ENCODE peak calls at places on chromosomes 2 and 18, in five cellular contexts. E is cardiac fibroblast, P is adrenal gland, N is fibroblast of the aortic adventitia, X is fibroblast of lung. V is an unnamed sample.

GRCh38 chr18:56068030-56068671 is 480.2 kb upstream of the TCF4 start:
- DNase-seq in E (peak), P (no peak), N (peak), X (peak), V (peak)

GRCh38 chr2:45675130-45675812 is 23.8 kb downstream of the PRKCE start:
- DNase-seq in E (peak), P (peak), N (peak), X (no peak), V (no peak)

GRCh38 chr2:48946444-48947048 is 191.0 kb upstream of the LHCGR start:
- DNase-seq in E (peak), P (peak), N (peak), X (peak), V (peak)

GRCh38 chr2:60819155-60819862 is 62.1 kb upstream of the REL start:
- DNase-seq in E (no peak), P (peak), N (no peak), X (no peak), V (no peak)

GRCh38 chr18:78168526-78168925 is 811.1 kb upstream of the SALL3 start:
- DNase-seq in E (no peak), P (no peak), N (no peak), X (no peak), V (no peak)

GRCh38 chr18:36309436-36310391 is 12.2 kb downstream of the FHOD3 start:
- DNase-seq in E (peak), P (peak), N (peak), X (peak), V (peak)

GRCh38 chr2:166892397-166892796 is 4.1 kb downstream of the XIRP2 start:
- DNase-seq in E (no peak), P (no peak), N (no peak), X (no peak), V (no peak)

GRCh38 chr2:10954856-10955818 is 43.4 kb downstream of the KCNF1 start:
- DNase-seq in E (no peak), P (no peak), N (no peak), X (no peak), V (no peak)

GRCh38 chr2:226559536-226559935 is 240.1 kb downstream of the IRS1 start:
- DNase-seq in E (no peak), P (no peak), N (no peak), X (no peak), V (no peak)

GRCh38 chr2:47499621-47500309 is 96.8 kb downstream of the MSH2 start:
- DNase-seq in E (no peak), P (no peak), N (no peak), X (no peak), V (no peak)

GRCh38 chr2:162114291-162114690 is 37.8 kb downstream of the GCG start:
- DNase-seq in E (peak), P (no peak), N (peak), X (no peak), V (no peak)

GRCh38 chr2:9896216-9896615 is 52.9 kb downstream of the TAF1B start:
- DNase-seq in E (no peak), P (no peak), N (no peak), X (no peak), V (no peak)

GRCh38 chr2:164558450-164558849 is 62.8 kb downstream of the GRB14 start:
- DNase-seq in E (no peak), P (no peak), N (no peak), X (no peak), V (no peak)

GRCh38 chr2:20537423-20538307 is 90.8 kb downstream of the RHOB start:
- DNase-seq in E (no peak), P (no peak), N (no peak), X (no peak), V (no peak)

GRCh38 chr18:76548541-76548940 is 53.5 kb upstream of the ZNF516 start:
- DNase-seq in E (no peak), P (no peak), N (no peak), X (no peak), V (no peak)

GRCh38 chr2:60964651-60965513 is 52.6 kb upstream of the PEX13 start:
- DNase-seq in E (no peak), P (no peak), N (no peak), X (no peak), V (no peak)

GRCh38 chr2:36277146-36277808 is 78.3 kb upstream of the CRIM1 start:
- DNase-seq in E (peak), P (no peak), N (peak), X (peak), V (peak)

GRCh38 chr2:228681426-228681825 is 499.9 kb upstream of the SPHKAP start:
- DNase-seq in E (peak), P (peak), N (peak), X (peak), V (peak)

GRCh38 chr2:54206596-54206995 is 49.4 kb downstream of the TSPYL6 start:
- DNase-seq in E (peak), P (no peak), N (peak), X (peak), V (peak)

GRCh38 chr2:42769583-42770287 is 5.8 kb upstream of the OXER1 start:
- DNase-seq in E (no peak), P (no peak), N (no peak), X (no peak), V (no peak)

GRCh38 chr2:73717251-73717606 is 19.9 kb downstream of the TPRKB start:
- DNase-seq in E (no peak), P (no peak), N (no peak), X (no peak), V (no peak)

GRCh38 chr18:22284581-22285230 is 115.3 kb downstream of the GATA6 start:
- DNase-seq in E (no peak), P (no peak), N (no peak), X (no peak), V (no peak)

GRCh38 chr2:162403884-162404283 is 60.0 kb downstream of the GCA start:
- DNase-seq in E (peak), P (peak), N (peak), X (peak), V (no peak)

GRCh38 chr2:200479617-200480292 is 30.1 kb downstream of the KCTD18 start:
- DNase-seq in E (peak), P (no peak), N (peak), X (peak), V (peak)

GRCh38 chr2:75589344-75590105 is 28.8 kb upstream of the EVA1A start:
- DNase-seq in E (peak), P (no peak), N (peak), X (peak), V (peak)

GRCh38 chr2:65514555-65515195 is 82.3 kb upstream of the SPRED2 start:
- DNase-seq in E (no peak), P (no peak), N (peak), X (no peak), V (peak)

GRCh38 chr2:137693521-137693920 is 270.8 kb upstream of the HNMT start:
- DNase-seq in E (no peak), P (no peak), N (no peak), X (no peak), V (no peak)

GRCh38 chr18:46536215-46536874 is 120.7 kb downstream of the LOXHD1 start:
- DNase-seq in E (no peak), P (no peak), N (no peak), X (no peak), V (no peak)

GRCh38 chr2:20411361-20411894 is 35.4 kb upstream of the RHOB start:
- DNase-seq in E (peak), P (peak), N (peak), X (peak), V (peak)

GRCh38 chr2:173896755-173897154 is 68.4 kb downstream of the SP3 start:
- DNase-seq in E (no peak), P (no peak), N (no peak), X (no peak), V (no peak)

GRCh38 chr2:95374916-95375471 is 27.5 kb upstream of the FAHD2A start:
- DNase-seq in E (peak), P (no peak), N (no peak), X (peak), V (no peak)

GRCh38 chr2:208369091-208369490 is 37.5 kb upstream of the PTH2R start:
- DNase-seq in E (peak), P (no peak), N (peak), X (peak), V (peak)

GRCh38 chr2:217797170-217797569 is 205.6 kb downstream of the TNS1 start:
- DNase-seq in E (no peak), P (no peak), N (no peak), X (no peak), V (no peak)

GRCh38 chr2:200252661-200253067 is 53.8 kb upstream of the SPATS2L start:
- DNase-seq in E (peak), P (no peak), N (peak), X (peak), V (peak)

GRCh38 chr2:41900299-41900698 is 147.5 kb upstream of the PKDCC start:
- DNase-seq in E (no peak), P (no peak), N (peak), X (no peak), V (no peak)

GRCh38 chr18:950882-951539 is 46.3 kb downstream of the ADCYAP1 start:
- DNase-seq in E (no peak), P (no peak), N (no peak), X (no peak), V (peak)

GRCh38 chr18:64171576-64171975 is 22.7 kb upstream of the LINC00305 start:
- DNase-seq in E (no peak), P (no peak), N (no peak), X (no peak), V (no peak)

GRCh38 chr2:42788-43187 is 3.5 kb downstream of the FAM110C start:
- DNase-seq in E (no peak), P (no peak), N (no peak), X (no peak), V (no peak)

GRCh38 chr2:195984951-195985726 is 83.5 kb downstream of the DNAH7 start:
- DNase-seq in E (peak), P (no peak), N (peak), X (peak), V (no peak)

GRCh38 chr2:99861376-99861760 is 281.0 kb downstream of the AFF3 start:
- DNase-seq in E (no peak), P (no peak), N (peak), X (no peak), V (no peak)

GRCh38 chr2:108199726-108200125 is 40.0 kb upstream of the SULT1C3 start:
- DNase-seq in E (no peak), P (no peak), N (peak), X (no peak), V (no peak)

GRCh38 chr2:108195133-108195439 is 44.7 kb upstream of the SULT1C3 start:
- DNase-seq in E (no peak), P (no peak), N (no peak), X (no peak), V (no peak)

GRCh38 chr2:108189316-108189715 is 50.5 kb upstream of the SULT1C3 start:
- DNase-seq in E (no peak), P (no peak), N (no peak), X (no peak), V (peak)

GRCh38 chr2:108193251-108193650 is 46.5 kb upstream of the SULT1C3 start:
- DNase-seq in E (no peak), P (no peak), N (no peak), X (no peak), V (peak)

DNA sequence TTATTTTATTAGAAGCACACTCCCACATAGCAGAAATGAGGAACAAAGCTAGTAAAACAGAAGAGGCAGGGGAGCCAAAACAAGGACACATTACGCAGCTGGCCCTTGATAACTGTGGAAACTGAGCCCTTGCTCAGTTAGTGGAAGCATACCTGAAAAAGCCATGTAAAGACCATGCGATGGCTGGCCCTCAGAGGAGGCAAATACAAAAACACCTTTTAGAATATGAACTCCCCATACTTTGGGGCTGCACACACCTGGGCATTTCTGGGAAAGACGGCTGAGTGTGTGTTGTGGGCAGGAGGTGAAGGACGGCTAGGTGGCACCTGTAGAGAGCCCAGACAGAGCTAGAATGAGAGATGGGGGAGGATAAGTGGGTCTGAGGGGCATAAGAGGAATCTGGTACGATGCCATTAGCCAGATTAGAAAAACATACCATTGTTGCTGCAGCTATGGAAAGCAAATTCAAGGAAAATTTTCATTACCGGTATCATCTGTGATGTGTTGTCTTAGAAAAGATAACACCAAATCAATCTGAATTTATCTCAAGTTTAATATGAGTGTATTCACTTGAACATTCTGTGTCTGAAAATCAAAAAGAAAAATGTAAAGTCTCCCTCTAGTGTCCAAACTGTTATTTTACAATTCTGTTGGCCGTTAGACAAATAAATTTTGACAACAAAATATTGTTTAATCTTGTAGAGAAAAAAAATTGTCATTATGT is 45.2 kb upstream of the SULT1C3 start:
- DNase-seq in E (peak), P (no peak), N (peak), X (peak), V (no peak)
- TF ChIP-seq CTCF in E (peak), P (peak), N (peak), X (no peak), V (peak)

DNA sequence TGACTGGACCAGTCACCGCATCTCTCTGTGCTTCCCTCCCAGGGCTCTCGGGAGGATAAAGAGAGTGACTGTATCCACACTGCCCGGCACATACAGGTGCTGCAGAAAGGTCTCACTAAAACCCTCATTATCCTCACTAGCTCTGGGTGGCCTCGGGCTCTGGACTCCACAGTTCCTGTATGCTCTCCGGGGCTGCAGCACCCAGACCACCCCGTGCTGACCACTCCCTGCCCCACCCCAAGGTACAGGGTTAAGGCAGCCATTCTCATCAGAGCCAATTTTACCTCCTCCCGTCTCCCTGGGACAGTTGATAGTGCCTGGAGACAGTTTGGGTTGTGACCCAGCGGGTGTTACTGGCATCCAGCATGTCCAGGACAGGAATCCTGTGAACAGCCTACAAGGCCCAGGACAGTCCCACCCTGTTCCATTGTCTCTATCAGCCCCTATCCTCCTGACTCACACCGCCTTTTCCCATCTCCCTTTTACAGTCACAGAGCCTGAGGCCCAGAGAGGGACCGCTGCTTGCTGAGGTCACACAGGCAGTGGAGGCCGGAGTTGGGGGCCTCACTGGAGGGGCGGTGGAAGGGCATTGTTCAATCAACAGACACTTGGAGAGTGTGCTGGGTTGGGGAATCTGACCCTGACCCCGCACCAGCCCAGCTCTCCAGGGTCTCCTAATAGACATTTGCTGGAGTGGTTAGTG is 1.7 kb downstream of the ZAP70 start:
- DNase-seq in E (no peak), P (no peak), N (no peak), X (no peak), V (no peak)
- H3K4me3 ChIP-seq in E (no peak), P (no peak), N (no peak), X (no peak), V (no peak)

GRCh38 chr2:18426174-18426573 is 134.3 kb downstream of the RDH14 start:
- DNase-seq in E (no peak), P (no peak), N (no peak), X (no peak), V (no peak)

GRCh38 chr2:18428516-18428915 is 131.9 kb downstream of the RDH14 start:
- DNase-seq in E (no peak), P (no peak), N (no peak), X (no peak), V (no peak)

GRCh38 chr2:18423636-18424035 is 136.8 kb downstream of the RDH14 start:
- DNase-seq in E (no peak), P (no peak), N (no peak), X (peak), V (no peak)

GRCh38 chr2:18422416-18423165 is 137.9 kb downstream of the RDH14 start:
- DNase-seq in E (no peak), P (no peak), N (peak), X (peak), V (no peak)

GRCh38 chr2:18425186-18425585 is 135.3 kb downstream of the RDH14 start:
- DNase-seq in E (peak), P (no peak), N (peak), X (peak), V (no peak)
- TF ChIP-seq CTCF in E (no peak), P (no peak), N (peak), X (no peak), V (no peak)

GRCh38 chr2:38073211-38074005 is 2.5 kb downstream of the CYP1B1 start:
- DNase-seq in E (peak), P (no peak), N (peak), X (no peak), V (no peak)
- H3K4me3 ChIP-seq in E (peak), P (peak), N (peak), X (peak), V (peak)

GRCh38 chr18:70359071-70359470 is 70.2 kb downstream of the SOCS6 start:
- DNase-seq in E (no peak), P (no peak), N (no peak), X (no peak), V (no peak)
- TF ChIP-seq CTCF in E (no peak), P (no peak), N (no peak), X (no peak), V (no peak)

GRCh38 chr18:40566510-40566844 is 1388.6 kb upstream of the PIK3C3 start:
- DNase-seq in E (no peak), P (no peak), N (no peak), X (no peak), V (no peak)

GRCh38 chr18:40570615-40571014 is 1384.4 kb upstream of the PIK3C3 start:
- DNase-seq in E (no peak), P (no peak), N (no peak), X (no peak), V (no peak)

DNA sequence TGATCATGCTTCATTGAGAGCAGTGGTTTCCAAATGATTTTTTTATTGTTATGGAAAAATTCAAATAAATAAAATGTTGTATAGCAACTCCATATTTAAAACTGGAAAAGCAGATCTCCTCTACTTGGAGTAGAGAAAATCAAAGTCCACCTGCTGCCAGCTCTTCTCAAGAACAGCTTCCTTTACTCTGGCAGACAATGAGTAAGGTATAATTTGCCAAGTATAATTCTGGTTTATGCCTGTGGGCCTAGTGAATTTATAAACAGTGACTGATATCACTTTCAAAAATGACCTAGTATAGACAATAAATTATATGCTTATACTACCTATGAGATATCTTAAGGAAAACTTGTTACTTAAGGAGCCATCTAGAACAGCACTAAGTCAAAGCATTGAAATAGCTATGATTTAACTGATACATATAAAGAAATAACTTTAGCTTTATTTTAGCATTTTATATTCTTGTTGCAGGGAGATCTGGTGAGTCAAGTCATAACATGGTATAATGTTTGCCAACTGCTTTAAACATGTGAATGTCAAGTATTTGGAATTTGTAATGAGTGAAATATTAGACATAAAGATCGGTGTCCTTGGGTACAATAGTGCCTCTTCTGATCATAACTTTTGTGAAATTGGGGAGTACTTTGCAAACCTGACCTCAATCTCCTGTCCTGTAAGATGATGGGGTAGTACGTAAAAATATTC is 1389.1 kb upstream of the PIK3C3 start:
- DNase-seq in E (no peak), P (no peak), N (no peak), X (no peak), V (no peak)
- H3K4me3 ChIP-seq in E (no peak), P (no peak), N (no peak), X (no peak), V (no peak)

GRCh38 chr2:6310186-6310909 is 555.4 kb downstream of the CMPK2 start:
- DNase-seq in E (no peak), P (no peak), N (no peak), X (no peak), V (no peak)
- TF ChIP-seq CTCF in E (no peak), P (no peak), N (no peak), X (no peak), V (no peak)

GRCh38 chr2:25821225-25822056 is 56.8 kb downstream of the ASXL2 start:
- DNase-seq in E (peak), P (no peak), N (peak), X (peak), V (no peak)
- H3K4me3 ChIP-seq in E (no peak), P (no peak), N (no peak), X (no peak), V (no peak)

GRCh38 chr18:12328179-12328823 is 20.3 kb downstream of the TUBB6 start:
- DNase-seq in E (no peak), P (no peak), N (no peak), X (no peak), V (no peak)
- TF ChIP-seq CTCF in E (no peak), P (no peak), N (no peak), X (no peak), V (no peak)

V was measured in fibroblast of villous mesenchyme.